ENCODE peak calls at places on chromosome 12, in seven cellular contexts. H, D, I, J, L, S and O are unnamed samples.

GRCh38 chr12:60335765-60336164 is 739.9 kb downstream of the SLC16A7 start:
- DNase-seq in L (no peak), I (no peak), S (no peak), D (no peak), H (no peak), J (peak), O (peak)

GRCh38 chr12:21350975-21351374 is 16.3 kb upstream of the SLCO1A2 start:
- DNase-seq in J (no peak), D (no peak), L (no peak), H (no peak), I (no peak), S (no peak), O (no peak)

GRCh38 chr12:109573914-109574244 is 285 bp downstream of the MVK start:
- DNase-seq in S (no peak), H (no peak), J (no peak), D (peak), I (no peak), L (no peak), O (no peak)

GRCh38 chr12:120012067-120012621 is 23.1 kb downstream of the BICDL1 start:
- DNase-seq in S (peak), D (no peak), I (no peak), L (no peak), J (peak), H (no peak), O (peak)

GRCh38 chr12:33942172-33942571 is 80.1 kb upstream of the ALG10 start:
- DNase-seq in D (no peak), J (no peak), L (no peak), H (no peak), S (no peak), I (no peak), O (no peak)

GRCh38 chr12:27711312-27711682 is 665 bp downstream of the MRPS35 start:
- DNase-seq in S (no peak), H (no peak), L (no peak), D (peak), J (no peak), I (no peak), O (peak)

GRCh38 chr12:103698752-103699540 is 111.9 kb downstream of the STAB2 start:
- DNase-seq in I (no peak), S (no peak), H (no peak), L (no peak), J (peak), D (no peak), O (no peak)

GRCh38 chr12:106078358-106079025 is 60.3 kb downstream of the NUAK1 start:
- DNase-seq in S (peak), H (peak), D (no peak), L (no peak), I (no peak), J (peak), O (peak)

GRCh38 chr12:74105434-74105833 is 432.2 kb upstream of the ATXN7L3B start:
- DNase-seq in H (no peak), J (no peak), S (no peak), D (no peak), L (no peak), I (no peak), O (no peak)

GRCh38 chr12:13816394-13816793 is 165.0 kb downstream of the GRIN2B start:
- DNase-seq in J (no peak), S (no peak), L (no peak), D (no peak), H (no peak), I (no peak), O (no peak)

GRCh38 chr12:10607885-10608458 is 5.4 kb downstream of the MAGOHB start:
- DNase-seq in D (no peak), H (no peak), S (no peak), I (no peak), L (peak), J (peak), O (no peak)

GRCh38 chr12:82527165-82527780 is 159.4 kb upstream of the TMTC2 start:
- DNase-seq in D (peak), L (peak), H (peak), J (peak), S (peak), I (no peak), O (peak)

GRCh38 chr12:19752712-19753111 is 313.4 kb downstream of the AEBP2 start:
- DNase-seq in L (no peak), J (peak), D (no peak), H (no peak), S (no peak), I (no peak), O (no peak)

GRCh38 chr12:65501093-65501621 is 222.7 kb downstream of the MSRB3 start:
- DNase-seq in J (no peak), S (no peak), I (peak), D (no peak), L (no peak), H (no peak), O (no peak)

GRCh38 chr12:60834806-60835205 is 1239.0 kb downstream of the SLC16A7 start:
- DNase-seq in D (no peak), H (no peak), J (no peak), L (no peak), I (no peak), S (no peak), O (no peak)

GRCh38 chr12:13223941-13224340 is 27.4 kb downstream of the EMP1 start:
- DNase-seq in D (no peak), S (no peak), I (no peak), L (no peak), H (no peak), J (peak), O (no peak)

GRCh38 chr12:97404549-97404948 is 58.1 kb upstream of the RMST start:
- DNase-seq in H (peak), I (no peak), J (peak), D (peak), L (peak), S (peak), O (peak)

GRCh38 chr12:98416845-98417244 is 98.5 kb upstream of the TMPO start:
- DNase-seq in S (peak), I (no peak), L (peak), J (peak), H (no peak), D (no peak), O (peak)

GRCh38 chr12:12684375-12685106 is 11.4 kb downstream of the GPR19 start:
- DNase-seq in J (peak), I (no peak), L (peak), D (no peak), H (no peak), S (no peak), O (peak)

GRCh38 chr12:100827901-100828520 is 33.4 kb downstream of the ANO4 start:
- DNase-seq in I (no peak), S (peak), L (peak), D (peak), J (peak), H (no peak), O (no peak)

GRCh38 chr12:110199360-110200123 is 75.4 kb downstream of the IFT81 start:
- DNase-seq in L (peak), D (peak), H (no peak), J (peak), S (peak), I (no peak), O (peak)

GRCh38 chr12:65539062-65539461 is 260.6 kb downstream of the MSRB3 start:
- DNase-seq in H (no peak), L (no peak), I (no peak), J (no peak), D (no peak), S (no peak), O (no peak)

GRCh38 chr12:78192979-78193378 is 362.3 kb downstream of the NAV3 start:
- DNase-seq in L (no peak), J (peak), I (no peak), D (no peak), H (no peak), S (no peak), O (no peak)

GRCh38 chr12:64801381-64801780 is 23.1 kb upstream of the TBC1D30 start:
- DNase-seq in I (no peak), L (peak), S (peak), H (no peak), J (no peak), D (no peak), O (no peak)

GRCh38 chr12:108495054-108495453 is 20.0 kb upstream of the FICD start:
- DNase-seq in H (no peak), I (no peak), S (peak), J (peak), D (peak), L (peak), O (peak)

GRCh38 chr12:22228022-22228875 is 106.3 kb downstream of the ST8SIA1 start:
- DNase-seq in H (no peak), D (no peak), J (peak), S (no peak), L (no peak), I (no peak), O (peak)

GRCh38 chr12:29320295-29321090 is 60.5 kb downstream of the ERGIC2 start:
- DNase-seq in L (no peak), I (no peak), J (peak), H (no peak), D (no peak), S (no peak), O (peak)

GRCh38 chr12:95705143-95705542 is 85.4 kb downstream of the NTN4 start:
- DNase-seq in D (no peak), H (no peak), J (no peak), L (no peak), S (no peak), I (no peak), O (no peak)

GRCh38 chr12:124498870-124499753 is 68.3 kb downstream of the NCOR2 start:
- DNase-seq in J (peak), D (no peak), S (no peak), I (no peak), L (peak), H (no peak), O (peak)

GRCh38 chr12:50922820-50923219 is 29.5 kb upstream of the HIGD1C start:
- DNase-seq in J (peak), I (no peak), S (no peak), H (no peak), L (no peak), D (no peak), O (no peak)

GRCh38 chr12:102169922-102170698 is 27.5 kb downstream of the PMCH start:
- DNase-seq in L (peak), H (no peak), S (no peak), D (peak), I (no peak), J (peak), O (peak)

GRCh38 chr12:49720214-49720613 is 13.0 kb upstream of the FMNL3 start:
- DNase-seq in L (no peak), J (peak), I (no peak), S (no peak), D (no peak), H (no peak), O (no peak)

GRCh38 chr12:593396-593976 is 69.8 kb downstream of the NINJ2 start:
- DNase-seq in I (no peak), L (no peak), H (no peak), D (no peak), J (no peak), S (no peak), O (no peak)

GRCh38 chr12:47155457-47156166 is 75.9 kb upstream of the AMIGO2 start:
- DNase-seq in D (peak), L (no peak), S (no peak), J (peak), I (no peak), H (no peak), O (peak)

GRCh38 chr12:48787791-48788521 is 933 bp downstream of the ADCY6 start:
- DNase-seq in L (no peak), D (no peak), H (peak), I (no peak), J (peak), S (no peak), O (no peak)

GRCh38 chr12:105399428-105400081 is 69.1 kb downstream of the C12orf75 start:
- DNase-seq in J (no peak), L (no peak), D (no peak), S (no peak), H (peak), I (no peak), O (no peak)

GRCh38 chr12:89856431-89856830 is 147.8 kb upstream of the ATP2B1 start:
- DNase-seq in S (no peak), H (no peak), L (peak), J (peak), D (peak), I (no peak), O (peak)

GRCh38 chr12:5909560-5909959 is 35.5 kb downstream of the ANO2 start:
- DNase-seq in J (no peak), D (no peak), H (no peak), I (no peak), L (no peak), S (no peak), O (no peak)

GRCh38 chr12:121939190-121939589 is 20.8 kb downstream of the CFAP251 start:
- DNase-seq in L (no peak), J (no peak), H (no peak), S (no peak), I (no peak), D (no peak), O (no peak)

DNA sequence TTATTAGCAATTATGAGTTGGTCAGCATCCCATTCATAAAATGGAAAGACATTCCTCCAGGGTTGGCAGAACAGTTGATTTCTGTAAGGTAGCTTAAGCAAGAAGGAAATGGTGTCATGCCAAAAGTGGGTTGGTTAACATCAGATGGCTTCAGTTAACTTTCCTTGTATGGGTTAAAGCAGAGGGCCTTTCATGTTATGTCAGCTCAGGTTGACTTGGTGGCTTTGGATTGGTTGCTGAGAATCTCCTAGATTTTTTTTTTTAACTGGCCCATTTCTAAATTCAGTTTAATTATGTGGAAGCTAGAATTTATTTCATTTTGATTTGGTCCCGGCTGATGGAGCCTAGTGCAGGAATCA is 87.8 kb downstream of the BBS10 start:
- DNase-seq in H (no peak), D (no peak), I (no peak), L (no peak), S (no peak), J (peak), O (no peak)
- H3K27ac ChIP-seq in H (no peak), D (no peak), I (peak), L (no peak), S (no peak), J (peak), O (peak)

DNA sequence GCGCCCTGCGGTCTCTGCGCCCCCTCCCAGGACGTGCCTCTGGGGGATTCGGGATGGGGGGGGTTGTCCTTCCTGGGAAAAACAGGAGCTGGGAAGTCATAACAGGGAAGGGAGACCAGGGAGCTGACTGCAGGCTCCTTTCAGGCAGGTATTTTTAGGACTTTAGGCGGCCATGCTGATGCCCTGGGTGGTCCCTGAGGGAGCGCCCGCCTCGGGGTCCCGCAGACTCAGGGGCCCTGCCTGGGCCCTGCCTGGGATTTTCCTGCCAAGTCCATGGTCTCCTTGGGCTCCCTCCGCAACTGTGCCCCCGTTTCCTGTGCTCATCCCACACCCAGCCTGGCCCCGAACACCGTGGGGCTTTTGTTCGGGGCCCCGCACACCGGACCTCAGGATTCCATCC is 82.5 kb upstream of the SFSWAP start:
- DNase-seq in L (no peak), J (no peak), H (no peak), I (no peak), D (no peak), S (no peak), O (no peak)
- H3K4me3 ChIP-seq in L (no peak), J (no peak), H (no peak), I (no peak), D (no peak), S (no peak), O (no peak)

GRCh38 chr12:132623072-132623869 is 4.7 kb downstream of the P2RX2 start:
- DNase-seq in D (no peak), L (peak), H (no peak), J (no peak), S (no peak), I (no peak), O (no peak)
- H3K27ac ChIP-seq in D (no peak), L (no peak), H (no peak), J (no peak), S (no peak), I (no peak), O (no peak)

GRCh38 chr12:76080017-76080728 is 4.3 kb downstream of the NAP1L1 start:
- DNase-seq in H (no peak), J (peak), I (no peak), L (no peak), D (no peak), S (no peak), O (no peak)
- H3K4me3 ChIP-seq in H (no peak), J (no peak), I (no peak), L (no peak), D (no peak), S (no peak), O (no peak)

GRCh38 chr12:54287316-54288157 is 7.0 kb downstream of the HNRNPA1 start:
- DNase-seq in L (no peak), I (no peak), D (no peak), S (no peak), H (no peak), J (peak), O (no peak)
- H3K27ac ChIP-seq in L (peak), I (no peak), D (no peak), S (no peak), H (peak), J (no peak), O (no peak)

GRCh38 chr12:14934511-14934910 is 3.8 kb downstream of the ERP27 start:
- DNase-seq in H (no peak), D (no peak), J (no peak), L (no peak), S (no peak), I (no peak), O (no peak)

GRCh38 chr12:14928946-14929345 is 9.4 kb downstream of the ERP27 start:
- DNase-seq in S (no peak), D (no peak), L (no peak), I (no peak), J (no peak), H (peak), O (no peak)

GRCh38 chr12:14930299-14930698 is 8.0 kb downstream of the ERP27 start:
- DNase-seq in D (no peak), S (no peak), I (no peak), L (no peak), J (no peak), H (no peak), O (peak)

GRCh38 chr12:14931791-14932560 is 6.4 kb downstream of the ERP27 start:
- DNase-seq in I (no peak), H (no peak), S (no peak), D (no peak), J (no peak), L (no peak), O (no peak)

GRCh38 chr12:14931359-14931758 is 7.0 kb downstream of the ERP27 start:
- DNase-seq in I (no peak), H (no peak), S (no peak), L (no peak), D (no peak), J (peak), O (no peak)
- H3K4me3 ChIP-seq in I (no peak), H (no peak), S (no peak), L (no peak), D (no peak), J (no peak), O (no peak)

GRCh38 chr12:94263011-94263786 is 114.8 kb downstream of the PLXNC1 start:
- DNase-seq in J (peak), S (no peak), L (no peak), D (no peak), I (no peak), H (no peak), O (no peak)
- H3K27ac ChIP-seq in J (peak), S (no peak), L (peak), D (no peak), I (peak), H (peak), O (no peak)

GRCh38 chr12:6925543-6926279 is 2.0 kb upstream of the ATN1 start:
- DNase-seq in H (peak), J (peak), D (no peak), L (peak), I (peak), S (peak), O (no peak)
- H3K4me3 ChIP-seq in H (no peak), J (peak), D (no peak), L (peak), I (peak), S (peak), O (peak)